ENCODE peak calls at places on chromosomes 2 and 18, in nine cellular contexts. One of them, this sample, is unnamed.

GRCh38 chr2:68695971-68696370 is 38.6 kb upstream of the ARHGAP25 start:
- DNase-seq in OCI-LY7: no peak
- DNase-seq in SJSA1: no peak
- DNase-seq in prostate gland: no peak
- DNase-seq in cardiac muscle cell: no peak
- DNase-seq in psoas muscle: no peak
- DNase-seq in uterus: no peak
- DNase-seq in colonic mucosa: no peak
- DNase-seq in GM23338: no peak
- DNase-seq in this sample: no peak

GRCh38 chr2:2664989-2665833 is 334.1 kb upstream of the MYT1L start:
- DNase-seq in OCI-LY7: no peak
- DNase-seq in prostate gland: no peak
- DNase-seq in SJSA1: peak; percentile 56
- DNase-seq in cardiac muscle cell: no peak
- DNase-seq in psoas muscle: peak; percentile 69
- DNase-seq in uterus: no peak
- DNase-seq in colonic mucosa: no peak
- DNase-seq in GM23338: no peak
- DNase-seq in this sample: no peak

GRCh38 chr18:10488022-10488421 is 33.6 kb downstream of the APCDD1 start:
- DNase-seq in SJSA1: no peak
- DNase-seq in GM23338: no peak
- DNase-seq in uterus: peak; percentile 54
- DNase-seq in cardiac muscle cell: no peak
- DNase-seq in OCI-LY7: no peak
- DNase-seq in prostate gland: no peak
- DNase-seq in colonic mucosa: no peak
- DNase-seq in psoas muscle: no peak
- DNase-seq in this sample: no peak

GRCh38 chr2:73992036-73992435 is 7.3 kb downstream of the TET3 start:
- DNase-seq in SJSA1: no peak
- DNase-seq in GM23338: no peak
- DNase-seq in prostate gland: no peak
- DNase-seq in OCI-LY7: no peak
- DNase-seq in uterus: no peak
- DNase-seq in cardiac muscle cell: no peak
- DNase-seq in colonic mucosa: no peak
- DNase-seq in psoas muscle: no peak
- DNase-seq in this sample: no peak

GRCh38 chr2:241678784-241679540 is 7.7 kb downstream of the DTYMK start:
- DNase-seq in SJSA1: no peak
- DNase-seq in prostate gland: no peak
- DNase-seq in psoas muscle: no peak
- DNase-seq in uterus: no peak
- DNase-seq in OCI-LY7: no peak
- DNase-seq in GM23338: no peak
- DNase-seq in cardiac muscle cell: no peak
- DNase-seq in colonic mucosa: no peak
- DNase-seq in this sample: no peak

GRCh38 chr18:34707670-34708069 is 2.4 kb upstream of the DTNA start:
- DNase-seq in cardiac muscle cell: peak; percentile 66
- DNase-seq in GM23338: peak; percentile 33
- DNase-seq in SJSA1: peak; percentile 96
- DNase-seq in OCI-LY7: no peak
- DNase-seq in psoas muscle: no peak
- DNase-seq in prostate gland: no peak
- DNase-seq in colonic mucosa: no peak
- DNase-seq in uterus: peak; percentile 68
- DNase-seq in this sample: no peak

GRCh38 chr2:128346291-128346690 is 27.6 kb upstream of the HS6ST1 start:
- DNase-seq in psoas muscle: no peak
- DNase-seq in SJSA1: no peak
- DNase-seq in colonic mucosa: no peak
- DNase-seq in prostate gland: no peak
- DNase-seq in OCI-LY7: no peak
- DNase-seq in cardiac muscle cell: no peak
- DNase-seq in uterus: no peak
- DNase-seq in GM23338: no peak
- DNase-seq in this sample: no peak

GRCh38 chr2:72133721-72134407 is 13.8 kb downstream of the CYP26B1 start:
- DNase-seq in GM23338: no peak
- DNase-seq in uterus: no peak
- DNase-seq in prostate gland: no peak
- DNase-seq in psoas muscle: no peak
- DNase-seq in SJSA1: no peak
- DNase-seq in colonic mucosa: no peak
- DNase-seq in OCI-LY7: no peak
- DNase-seq in cardiac muscle cell: no peak
- DNase-seq in this sample: no peak

GRCh38 chr18:55265916-55266488 is 306.7 kb upstream of the CCDC68 start:
- DNase-seq in cardiac muscle cell: no peak
- DNase-seq in SJSA1: no peak
- DNase-seq in GM23338: no peak
- DNase-seq in psoas muscle: no peak
- DNase-seq in colonic mucosa: no peak
- DNase-seq in prostate gland: no peak
- DNase-seq in uterus: no peak
- DNase-seq in OCI-LY7: no peak
- DNase-seq in this sample: no peak

GRCh38 chr2:195051401-195051800 is 605.6 kb upstream of the SLC39A10 start:
- DNase-seq in GM23338: no peak
- DNase-seq in uterus: no peak
- DNase-seq in prostate gland: no peak
- DNase-seq in cardiac muscle cell: no peak
- DNase-seq in psoas muscle: no peak
- DNase-seq in OCI-LY7: no peak
- DNase-seq in SJSA1: no peak
- DNase-seq in colonic mucosa: no peak
- DNase-seq in this sample: no peak

GRCh38 chr2:10481666-10482157 is 33.6 kb upstream of the ODC1 start:
- DNase-seq in SJSA1: no peak
- DNase-seq in psoas muscle: no peak
- DNase-seq in OCI-LY7: no peak
- DNase-seq in prostate gland: no peak
- DNase-seq in GM23338: no peak
- DNase-seq in uterus: no peak
- DNase-seq in cardiac muscle cell: no peak
- DNase-seq in colonic mucosa: no peak
- DNase-seq in this sample: no peak

GRCh38 chr18:11324956-11325873 is 175.8 kb upstream of the PIEZO2 start:
- DNase-seq in colonic mucosa: no peak
- DNase-seq in OCI-LY7: no peak
- DNase-seq in prostate gland: no peak
- DNase-seq in uterus: no peak
- DNase-seq in GM23338: no peak
- DNase-seq in psoas muscle: no peak
- DNase-seq in cardiac muscle cell: no peak
- DNase-seq in SJSA1: peak; percentile 93
- DNase-seq in this sample: no peak

GRCh38 chr2:74915743-74916142 is 42.7 kb upstream of the POLE4 start:
- DNase-seq in SJSA1: no peak
- DNase-seq in OCI-LY7: no peak
- DNase-seq in colonic mucosa: no peak
- DNase-seq in GM23338: no peak
- DNase-seq in cardiac muscle cell: no peak
- DNase-seq in prostate gland: no peak
- DNase-seq in uterus: no peak
- DNase-seq in psoas muscle: no peak
- DNase-seq in this sample: no peak

GRCh38 chr2:106098081-106098480 is 96.0 kb downstream of the UXS1 start:
- DNase-seq in OCI-LY7: peak; percentile 12
- DNase-seq in colonic mucosa: no peak
- DNase-seq in SJSA1: no peak
- DNase-seq in GM23338: peak; percentile 46
- DNase-seq in prostate gland: no peak
- DNase-seq in cardiac muscle cell: peak; percentile 31
- DNase-seq in uterus: no peak
- DNase-seq in psoas muscle: no peak
- DNase-seq in this sample: no peak

GRCh38 chr2:221494556-221494955 is 77.5 kb downstream of the EPHA4 start:
- DNase-seq in prostate gland: no peak
- DNase-seq in psoas muscle: no peak
- DNase-seq in colonic mucosa: peak; percentile 22
- DNase-seq in cardiac muscle cell: no peak
- DNase-seq in SJSA1: no peak
- DNase-seq in GM23338: no peak
- DNase-seq in OCI-LY7: no peak
- DNase-seq in uterus: no peak
- DNase-seq in this sample: no peak

GRCh38 chr2:72326759-72327158 is 179.1 kb upstream of the CYP26B1 start:
- DNase-seq in colonic mucosa: no peak
- DNase-seq in GM23338: no peak
- DNase-seq in OCI-LY7: no peak
- DNase-seq in cardiac muscle cell: no peak
- DNase-seq in psoas muscle: no peak
- DNase-seq in prostate gland: no peak
- DNase-seq in SJSA1: no peak
- DNase-seq in uterus: no peak
- DNase-seq in this sample: no peak

GRCh38 chr18:21457179-21457535 is 143.3 kb downstream of the ESCO1 start:
- DNase-seq in colonic mucosa: no peak
- DNase-seq in SJSA1: no peak
- DNase-seq in OCI-LY7: no peak
- DNase-seq in cardiac muscle cell: no peak
- DNase-seq in GM23338: no peak
- DNase-seq in uterus: no peak
- DNase-seq in prostate gland: no peak
- DNase-seq in psoas muscle: no peak
- DNase-seq in this sample: no peak
- H3K27ac ChIP-seq in colonic mucosa: no peak overlapping the region
- H3K27ac ChIP-seq in SJSA1: no peak overlapping the region
- H3K27ac ChIP-seq in OCI-LY7: no peak overlapping the region
- H3K27ac ChIP-seq in cardiac muscle cell: no peak overlapping the region
- H3K27ac ChIP-seq in GM23338: no peak overlapping the region
- H3K27ac ChIP-seq in uterus: no peak overlapping the region
- H3K27ac ChIP-seq in prostate gland: no peak overlapping the region
- H3K27ac ChIP-seq in psoas muscle: peak overlapping the region; percentile 85
- H3K27ac ChIP-seq in this sample: no peak overlapping the region

GRCh38 chr18:56756971-56757370 is 105.8 kb downstream of the WDR7 start:
- DNase-seq in cardiac muscle cell: peak; percentile 2
- DNase-seq in psoas muscle: no peak
- DNase-seq in OCI-LY7: no peak
- DNase-seq in colonic mucosa: no peak
- DNase-seq in prostate gland: no peak
- DNase-seq in SJSA1: no peak
- DNase-seq in uterus: no peak
- DNase-seq in GM23338: no peak
- DNase-seq in this sample: no peak
- H3K27ac ChIP-seq in cardiac muscle cell: no peak overlapping the region
- H3K27ac ChIP-seq in psoas muscle: no peak overlapping the region
- H3K27ac ChIP-seq in OCI-LY7: no peak overlapping the region
- H3K27ac ChIP-seq in colonic mucosa: no peak overlapping the region
- H3K27ac ChIP-seq in prostate gland: no peak overlapping the region
- H3K27ac ChIP-seq in SJSA1: no peak overlapping the region
- H3K27ac ChIP-seq in uterus: no peak overlapping the region
- H3K27ac ChIP-seq in GM23338: no peak overlapping the region
- H3K27ac ChIP-seq in this sample: no peak overlapping the region

DNA sequence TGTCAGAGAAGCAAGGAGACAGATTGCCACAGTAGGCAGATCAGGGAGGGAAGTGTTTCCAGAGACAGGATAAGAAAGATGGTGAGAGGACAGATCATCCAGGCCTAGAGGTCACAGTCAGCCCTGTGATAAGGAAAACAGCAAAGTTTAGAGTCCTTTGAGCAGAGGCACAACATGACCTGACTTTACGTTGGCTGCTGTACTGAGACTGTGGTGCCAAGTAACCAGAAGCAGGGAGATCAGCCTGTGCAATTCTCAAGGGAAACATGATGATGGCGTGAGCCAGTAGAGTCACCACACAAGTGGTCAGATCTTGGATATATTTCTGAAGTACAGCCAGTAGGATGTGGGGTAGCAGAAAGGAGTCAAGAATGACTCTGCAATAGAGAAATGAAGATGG is 43.7 kb downstream of the SMC6 start:
- DNase-seq in SJSA1: no peak
- DNase-seq in prostate gland: no peak
- DNase-seq in colonic mucosa: no peak
- DNase-seq in GM23338: no peak
- DNase-seq in OCI-LY7: no peak
- DNase-seq in cardiac muscle cell: no peak
- DNase-seq in psoas muscle: no peak
- DNase-seq in uterus: no peak
- DNase-seq in this sample: no peak
- H3K27ac ChIP-seq in SJSA1: no peak overlapping the region
- H3K27ac ChIP-seq in prostate gland: no peak overlapping the region
- H3K27ac ChIP-seq in colonic mucosa: no peak overlapping the region
- H3K27ac ChIP-seq in GM23338: no peak overlapping the region
- H3K27ac ChIP-seq in OCI-LY7: no peak overlapping the region
- H3K27ac ChIP-seq in cardiac muscle cell: peak overlapping the region; percentile 1
- H3K27ac ChIP-seq in psoas muscle: no peak overlapping the region
- H3K27ac ChIP-seq in uterus: no peak overlapping the region
- H3K27ac ChIP-seq in this sample: no peak overlapping the region

GRCh38 chr2:237701033-237701858 is 73.9 kb downstream of the LRRFIP1 start:
- DNase-seq in SJSA1: no peak
- DNase-seq in prostate gland: no peak
- DNase-seq in colonic mucosa: no peak
- DNase-seq in uterus: no peak
- DNase-seq in psoas muscle: no peak
- DNase-seq in OCI-LY7: no peak
- DNase-seq in GM23338: peak; percentile 15
- DNase-seq in cardiac muscle cell: no peak
- DNase-seq in this sample: no peak

GRCh38 chr2:237699870-237700582 is 72.6 kb downstream of the LRRFIP1 start:
- DNase-seq in OCI-LY7: no peak
- DNase-seq in uterus: no peak
- DNase-seq in cardiac muscle cell: no peak
- DNase-seq in prostate gland: no peak
- DNase-seq in GM23338: peak; percentile 7
- DNase-seq in psoas muscle: no peak
- DNase-seq in SJSA1: no peak
- DNase-seq in colonic mucosa: no peak
- DNase-seq in this sample: no peak

GRCh38 chr2:237701859-237702370 is 74.5 kb downstream of the LRRFIP1 start:
- DNase-seq in colonic mucosa: no peak
- DNase-seq in GM23338: no peak
- DNase-seq in prostate gland: no peak
- DNase-seq in OCI-LY7: no peak
- DNase-seq in cardiac muscle cell: no peak
- DNase-seq in SJSA1: no peak
- DNase-seq in uterus: no peak
- DNase-seq in psoas muscle: no peak
- DNase-seq in this sample: no peak

GRCh38 chr2:237702439-237703397 is 75.3 kb downstream of the LRRFIP1 start:
- DNase-seq in GM23338: peak; percentile 80
- DNase-seq in uterus: peak; percentile 68
- DNase-seq in prostate gland: no peak
- DNase-seq in psoas muscle: no peak
- DNase-seq in SJSA1: peak; percentile 57
- DNase-seq in OCI-LY7: no peak
- DNase-seq in colonic mucosa: peak; percentile 16
- DNase-seq in cardiac muscle cell: peak; percentile 73
- DNase-seq in this sample: no peak

DNA sequence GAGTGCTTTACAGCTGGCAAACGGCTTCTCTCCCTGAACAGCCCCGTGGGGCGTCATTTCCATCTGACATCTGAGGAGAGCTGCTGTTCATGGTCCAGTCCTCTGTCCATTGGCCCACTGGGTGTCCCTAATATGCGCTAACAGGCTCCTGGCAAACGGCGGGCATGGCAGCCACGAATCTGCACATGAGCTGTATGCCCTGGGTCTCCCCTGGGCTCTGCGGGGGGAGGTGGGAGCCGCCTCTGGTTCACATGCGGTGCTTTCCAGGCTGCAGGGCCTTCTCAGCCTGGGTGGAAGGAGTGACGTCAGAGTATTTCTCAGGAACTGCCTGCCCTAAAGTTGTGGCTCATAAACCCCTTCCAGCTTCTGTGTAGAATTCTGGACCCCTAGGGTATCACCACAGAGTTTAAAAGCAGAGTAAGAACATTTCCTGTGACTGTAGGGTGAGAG is 73.2 kb downstream of the LRRFIP1 start:
- DNase-seq in colonic mucosa: peak; percentile 47
- DNase-seq in uterus: peak; percentile 69
- DNase-seq in prostate gland: no peak
- DNase-seq in OCI-LY7: peak; percentile 29
- DNase-seq in psoas muscle: peak; percentile 66
- DNase-seq in GM23338: peak; percentile 22
- DNase-seq in SJSA1: no peak
- DNase-seq in cardiac muscle cell: peak; percentile 30
- DNase-seq in this sample: no peak
- H3K27ac ChIP-seq in colonic mucosa: peak overlapping the region; percentile 56
- H3K27ac ChIP-seq in uterus: peak overlapping the region; percentile 94
- H3K27ac ChIP-seq in prostate gland: peak overlapping the region; percentile 69
- H3K27ac ChIP-seq in OCI-LY7: peak overlapping the region; percentile 43
- H3K27ac ChIP-seq in psoas muscle: peak overlapping the region; percentile 96
- H3K27ac ChIP-seq in GM23338: peak overlapping the region; percentile 99
- H3K27ac ChIP-seq in SJSA1: no peak overlapping the region
- H3K27ac ChIP-seq in cardiac muscle cell: peak overlapping the region; percentile 92
- H3K27ac ChIP-seq in this sample: no peak overlapping the region